ENCODE peak calls at places on chromosomes 1 and 21, in ten cellular contexts. R, W, H, Z, F, Y, I, G, U and M are unnamed samples.

GRCh38 chr1:51265618-51266017 is 29.5 kb downstream of the RNF11 start:
- DNase-seq in F (no peak), I (no peak), Z (no peak), Y (no peak), G (no peak), W (no peak), U (no peak), R (no peak), H (no peak), M (no peak)

GRCh38 chr1:181354865-181355264 is 128.5 kb upstream of the CACNA1E start:
- DNase-seq in U (no peak), H (no peak), R (no peak), Y (no peak), F (no peak), W (no peak), G (no peak), Z (no peak), I (no peak), M (no peak)

GRCh38 chr1:47325530-47325929 is 8.1 kb upstream of the CMPK1 start:
- DNase-seq in Y (no peak), H (no peak), I (no peak), G (no peak), Z (peak), U (no peak), W (no peak), F (no peak), R (no peak), M (no peak)

GRCh38 chr1:48643193-48643592 is 133.5 kb downstream of the BEND5 start:
- DNase-seq in F (no peak), R (no peak), G (no peak), H (no peak), U (no peak), Z (no peak), I (no peak), Y (no peak), W (no peak), M (no peak)

GRCh38 chr1:47527653-47528272 is 89.9 kb downstream of the FOXD2 start:
- DNase-seq in H (no peak), R (no peak), F (peak), W (no peak), I (no peak), Z (no peak), G (peak), Y (no peak), U (no peak), M (no peak)

GRCh38 chr1:215605011-215605621 is 38.0 kb downstream of the KCTD3 start:
- DNase-seq in H (no peak), Y (no peak), Z (no peak), U (no peak), R (no peak), W (no peak), F (no peak), I (no peak), G (no peak), M (no peak)

GRCh38 chr1:186838380-186839076 is 9.8 kb downstream of the PLA2G4A start:
- DNase-seq in G (no peak), F (no peak), H (no peak), Y (no peak), I (no peak), R (no peak), U (no peak), Z (no peak), W (no peak), M (no peak)

GRCh38 chr1:3111616-3112021 is 42.6 kb downstream of the PRDM16 start:
- DNase-seq in I (no peak), Y (no peak), W (no peak), Z (no peak), H (no peak), R (no peak), F (no peak), G (no peak), U (no peak), M (no peak)

GRCh38 chr1:57897581-57897980 is 473.7 kb upstream of the DAB1 start:
- DNase-seq in R (no peak), F (no peak), Y (no peak), U (no peak), G (peak), Z (no peak), I (no peak), W (no peak), H (no peak), M (no peak)

GRCh38 chr1:21497466-21498061 is 11.7 kb upstream of the ALPL start:
- DNase-seq in I (no peak), Y (no peak), W (no peak), F (no peak), U (no peak), Z (no peak), R (no peak), H (no peak), G (peak), M (no peak)

GRCh38 chr1:147717706-147718097 is 42.7 kb downstream of the GJA5 start:
- DNase-seq in W (no peak), R (peak), H (no peak), F (no peak), I (no peak), U (no peak), Z (no peak), Y (no peak), G (no peak), M (no peak)

GRCh38 chr1:15424981-15425380 is 13.3 kb upstream of the CTRC start:
- DNase-seq in F (no peak), R (no peak), G (no peak), Y (no peak), U (no peak), Z (no peak), H (no peak), W (no peak), I (no peak), M (no peak)

GRCh38 chr21:37005548-37006242 is 807 bp upstream of the RIPPLY3 start:
- DNase-seq in H (no peak), R (no peak), Y (no peak), Z (no peak), I (no peak), W (no peak), G (peak), F (no peak), U (no peak), M (peak)

GRCh38 chr1:30749691-30750583 is 7.6 kb downstream of the LAPTM5 start:
- DNase-seq in Y (no peak), G (no peak), Z (no peak), H (peak), U (no peak), R (peak), F (no peak), I (no peak), W (no peak), M (no peak)

GRCh38 chr1:198444792-198445191 is 95.7 kb downstream of the ATP6V1G3 start:
- DNase-seq in I (no peak), Y (no peak), F (peak), H (no peak), Z (peak), G (no peak), R (no peak), W (peak), U (no peak), M (no peak)

GRCh38 chr1:234065794-234066447 is 161.4 kb downstream of the SLC35F3 start:
- DNase-seq in H (peak), G (peak), W (peak), U (peak), Z (peak), F (peak), Y (peak), I (peak), R (peak), M (peak)

GRCh38 chr1:12206238-12206637 is 23.6 kb upstream of the VPS13D start:
- DNase-seq in H (no peak), Z (no peak), G (no peak), U (no peak), I (no peak), F (no peak), W (no peak), R (no peak), Y (no peak), M (no peak)

GRCh38 chr1:202276920-202277319 is 64.8 kb downstream of the UBE2T start:
- DNase-seq in G (no peak), H (no peak), Z (no peak), W (no peak), R (no peak), F (no peak), Y (no peak), I (no peak), U (no peak), M (no peak)

GRCh38 chr21:14321042-14321441 is 61.9 kb downstream of the HSPA13 start:
- DNase-seq in Y (no peak), I (no peak), F (peak), Z (peak), U (no peak), R (no peak), W (no peak), H (no peak), G (no peak), M (no peak)

GRCh38 chr1:160078392-160079195 is 2.7 kb upstream of the KCNJ9 start:
- DNase-seq in R (no peak), I (no peak), W (no peak), U (no peak), Y (no peak), F (peak), G (peak), Z (peak), H (peak), M (no peak)

GRCh38 chr21:19922122-19922521 is 1076.1 kb upstream of the NCAM2 start:
- DNase-seq in H (no peak), Y (no peak), Z (no peak), G (peak), U (no peak), F (no peak), R (no peak), W (no peak), I (no peak), M (no peak)

GRCh38 chr1:33641099-33641830 is 168.8 kb downstream of the ZSCAN20 start:
- DNase-seq in I (no peak), R (no peak), F (peak), U (no peak), Y (no peak), Z (peak), W (no peak), H (no peak), G (peak), M (no peak)

GRCh38 chr1:198701766-198702539 is 63.1 kb downstream of the PTPRC start:
- DNase-seq in Z (no peak), W (no peak), I (no peak), F (no peak), R (no peak), Y (no peak), G (peak), H (no peak), U (no peak), M (no peak)

GRCh38 chr1:198577444-198577843 is 37.0 kb upstream of the ATP6V1G3 start:
- DNase-seq in G (no peak), H (no peak), Y (no peak), R (no peak), Z (peak), U (no peak), F (peak), W (peak), I (no peak), M (no peak)

GRCh38 chr1:235397733-235398132 is 30.5 kb downstream of the TBCE start:
- DNase-seq in U (no peak), I (no peak), R (no peak), Z (peak), F (peak), W (peak), G (no peak), Y (no peak), H (no peak), M (no peak)

GRCh38 chr21:43613755-43614638 is 45.3 kb downstream of the HSF2BP start:
- DNase-seq in Z (peak), Y (no peak), H (no peak), W (no peak), F (peak), U (no peak), G (no peak), I (no peak), R (no peak), M (no peak)

GRCh38 chr1:66553846-66554245 is 19.9 kb downstream of the SGIP1 start:
- DNase-seq in R (no peak), H (no peak), U (no peak), Z (peak), G (no peak), Y (no peak), I (no peak), F (peak), W (no peak), M (no peak)

GRCh38 chr21:44865561-44866280 is 7.8 kb downstream of the PTTG1IP start:
- DNase-seq in W (no peak), G (no peak), U (no peak), Y (peak), Z (peak), R (no peak), I (no peak), H (no peak), F (no peak), M (no peak)

GRCh38 chr1:223765036-223765718 is 52.8 kb downstream of the CAPN2 start:
- DNase-seq in Z (no peak), Y (no peak), W (no peak), U (no peak), F (peak), H (no peak), G (no peak), I (no peak), R (no peak), M (peak)

GRCh38 chr1:100423832-100424337 is 71.6 kb downstream of the CDC14A start:
- DNase-seq in R (no peak), U (no peak), F (no peak), Z (no peak), W (no peak), Y (no peak), G (peak), I (no peak), H (no peak), M (no peak)

GRCh38 chr1:118007391-118007790 is 77.9 kb downstream of the WDR3 start:
- DNase-seq in U (no peak), I (no peak), F (no peak), H (no peak), Y (no peak), W (no peak), R (no peak), Z (no peak), G (no peak), M (no peak)

GRCh38 chr1:160723332-160723731 is 11.7 kb upstream of the CD48 start:
- DNase-seq in Z (no peak), H (no peak), I (no peak), U (no peak), W (no peak), Y (no peak), G (no peak), F (no peak), R (no peak), M (no peak)

GRCh38 chr1:221670081-221670480 is 71.8 kb downstream of the DUSP10 start:
- DNase-seq in U (no peak), R (no peak), G (no peak), F (no peak), Y (no peak), Z (peak), I (no peak), H (no peak), W (no peak), M (no peak)

GRCh38 chr1:227915564-227916553 is 31.9 kb downstream of the WNT9A start:
- DNase-seq in U (no peak), G (no peak), Y (no peak), H (no peak), Z (no peak), F (no peak), W (no peak), I (no peak), R (peak), M (no peak)

GRCh38 chr1:15311886-15312285 is 64.9 kb downstream of the FHAD1 start:
- DNase-seq in Y (no peak), F (no peak), Z (peak), U (no peak), R (no peak), H (no peak), I (no peak), G (no peak), W (no peak), M (no peak)

DNA sequence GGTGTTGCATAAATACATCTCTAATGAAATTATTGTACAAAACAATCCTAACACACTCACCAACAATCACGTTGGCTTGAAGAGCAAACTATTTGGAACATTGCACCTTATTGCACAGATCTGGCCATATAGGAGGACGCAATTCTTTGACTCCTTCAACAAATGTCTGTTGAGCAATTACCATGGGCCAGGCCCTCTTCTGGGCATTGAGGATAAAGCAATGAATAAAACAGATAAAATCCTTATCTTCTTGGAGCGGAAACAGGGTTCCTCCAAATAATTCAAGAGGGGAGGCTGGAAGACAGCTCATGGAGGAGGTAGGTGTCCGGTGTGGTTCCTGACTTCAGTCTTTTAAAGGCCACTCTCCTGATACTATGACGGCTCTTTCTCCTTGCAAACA is 43.3 kb downstream of the PAX7 start:
- DNase-seq in W (no peak), Y (no peak), F (peak), H (no peak), U (no peak), G (peak), Z (no peak), I (no peak), R (no peak), M (no peak)
- TF ChIP-seq CTCF in W (no peak), Y (no peak), F (peak), H (no peak), U (no peak), G (peak), Z (no peak), I (no peak), R (no peak), M (peak)

DNA sequence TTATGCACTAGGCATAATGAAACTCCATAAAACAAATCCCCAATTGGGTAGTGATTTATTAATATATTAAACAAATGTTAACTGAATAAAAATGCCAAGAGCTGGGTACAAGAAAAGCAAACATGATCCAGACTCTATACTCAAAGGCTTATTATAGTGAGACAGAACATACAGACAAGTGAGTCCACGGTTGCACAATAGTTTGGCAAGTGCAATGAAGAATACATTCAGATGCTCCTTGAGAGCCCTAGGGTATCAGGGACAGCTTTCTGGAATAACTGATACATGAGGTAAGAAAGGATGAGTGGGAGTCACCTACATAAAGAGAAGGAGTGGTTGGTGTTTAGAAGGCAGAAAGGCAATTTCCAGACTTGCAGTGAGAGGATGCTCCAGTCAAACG is 85.1 kb downstream of the VAV3 start:
- DNase-seq in R (no peak), Y (no peak), Z (peak), U (no peak), G (no peak), I (no peak), F (no peak), W (no peak), H (no peak), M (no peak)
- TF ChIP-seq CTCF in R (no peak), Y (no peak), Z (no peak), U (no peak), G (no peak), I (no peak), F (no peak), W (no peak), H (no peak), M (no peak)

GRCh38 chr1:247431643-247432042 is 15.7 kb downstream of the NLRP3 start:
- DNase-seq in H (no peak), Y (no peak), F (no peak), U (no peak), I (no peak), W (no peak), G (no peak), R (no peak), Z (no peak), M (no peak)
- TF ChIP-seq CTCF in H (no peak), Y (no peak), F (no peak), U (no peak), I (no peak), W (no peak), G (peak), R (no peak), Z (no peak), M (no peak)

GRCh38 chr1:40017951-40018575 is 22.5 kb upstream of the CAP1 start:
- DNase-seq in R (no peak), W (no peak), H (no peak), I (no peak), Y (no peak), Z (no peak), G (peak), F (no peak), U (no peak), M (no peak)
- TF ChIP-seq CTCF in R (no peak), W (no peak), H (no peak), I (no peak), Y (no peak), Z (no peak), G (peak), F (no peak), U (no peak), M (no peak)

GRCh38 chr1:62516600-62516999 is 79.8 kb downstream of the USP1 start:
- DNase-seq in F (no peak), I (no peak), R (no peak), W (no peak), Z (no peak), G (no peak), Y (no peak), U (no peak), H (no peak), M (no peak)
- TF ChIP-seq CTCF in F (no peak), I (no peak), R (no peak), W (no peak), Z (no peak), G (no peak), Y (no peak), U (no peak), H (no peak), M (no peak)

GRCh38 chr1:59296358-59297256 is at the start of gene FGGY:
- DNase-seq in Y (peak), H (peak), I (peak), F (peak), U (peak), G (peak), W (peak), Z (peak), R (peak), M (peak)

GRCh38 chr1:59298710-59299346 is 1.9 kb downstream of the FGGY start:
- DNase-seq in G (no peak), H (no peak), F (peak), R (no peak), U (no peak), Y (no peak), Z (peak), I (no peak), W (no peak), M (no peak)

GRCh38 chr1:59294423-59294822 is 2.5 kb upstream of the FGGY start:
- DNase-seq in Y (no peak), H (no peak), G (no peak), I (no peak), Z (no peak), W (no peak), R (no peak), U (no peak), F (no peak), M (no peak)

GRCh38 chr1:59295603-59296002 is 1.3 kb upstream of the FGGY start:
- DNase-seq in R (no peak), I (no peak), Y (no peak), U (no peak), Z (no peak), G (no peak), W (no peak), F (no peak), H (no peak), M (no peak)

GRCh38 chr1:59298178-59298583 is 1.3 kb downstream of the FGGY start:
- DNase-seq in G (no peak), U (peak), W (no peak), R (peak), Z (peak), H (no peak), Y (no peak), I (no peak), F (no peak), M (no peak)
- TF ChIP-seq CTCF in G (no peak), U (no peak), W (no peak), R (no peak), Z (no peak), H (no peak), Y (no peak), I (no peak), F (no peak), M (no peak)

GRCh38 chr1:209029737-209030136 is 553.8 kb upstream of the CAMK1G start:
- DNase-seq in G (peak), F (no peak), U (no peak), I (no peak), W (no peak), Y (no peak), Z (no peak), H (no peak), R (no peak), M (no peak)
- TF ChIP-seq CTCF in G (peak), F (no peak), U (no peak), I (peak), W (no peak), Y (no peak), Z (peak), H (no peak), R (no peak), M (peak)

GRCh38 chr1:18376661-18377060 is 104.1 kb upstream of the KLHDC7A start:
- DNase-seq in R (no peak), W (no peak), H (no peak), Z (no peak), F (no peak), G (no peak), I (no peak), Y (no peak), U (no peak), M (no peak)

GRCh38 chr1:18373151-18373550 is 107.6 kb upstream of the KLHDC7A start:
- DNase-seq in W (no peak), I (no peak), H (no peak), U (no peak), Z (no peak), F (no peak), Y (no peak), G (no peak), R (no peak), M (no peak)

GRCh38 chr1:18373882-18374493 is 106.7 kb upstream of the KLHDC7A start:
- DNase-seq in I (peak), U (no peak), Y (no peak), G (peak), R (no peak), H (no peak), W (no peak), F (no peak), Z (no peak), M (peak)
- TF ChIP-seq CTCF in I (peak), U (no peak), Y (no peak), G (peak), R (peak), H (no peak), W (no peak), F (no peak), Z (no peak), M (peak)

GRCh38 chr1:88029899-88030298 is 654.2 kb upstream of the PKN2 start:
- DNase-seq in G (peak), R (no peak), U (no peak), W (no peak), H (no peak), Z (no peak), F (no peak), Y (no peak), I (no peak), M (no peak)

GRCh38 chr1:88029142-88029541 is 654.9 kb upstream of the PKN2 start:
- DNase-seq in H (no peak), R (no peak), W (no peak), G (peak), F (peak), U (no peak), Y (no peak), I (no peak), Z (peak), M (no peak)
- TF ChIP-seq CTCF in H (no peak), R (no peak), W (peak), G (no peak), F (no peak), U (no peak), Y (no peak), I (peak), Z (peak), M (no peak)